ENCODE peak calls at places on chromosomes 1 and 21, in four cellular contexts. I is omental fat pad, H is activated T-helper 1 cell treated with Interleukin-2 at 50 U/mL for 16 hours, Y is HEK293T. D is an unnamed sample.

GRCh38 chr1:180507826-180508724 is 5.7 kb upstream of the ACBD6 start:
- DNase-seq in H (no peak), Y (no peak), I (no peak), D (no peak)

GRCh38 chr1:21325731-21326387 is 35.6 kb upstream of the ECE1 start:
- DNase-seq in H (no peak), Y (no peak), I (no peak), D (no peak)

GRCh38 chr1:55399385-55399784 is 184.2 kb upstream of the USP24 start:
- DNase-seq in H (no peak), I (no peak), Y (no peak), D (no peak)

GRCh38 chr1:162028726-162029125 is 5.1 kb upstream of the OLFML2B start:
- DNase-seq in H (no peak), I (no peak), Y (no peak), D (no peak)

GRCh38 chr1:244862354-244862698 is 2.0 kb downstream of the HNRNPU start:
- DNase-seq in Y (no peak), H (no peak), I (no peak), D (no peak)

GRCh38 chr21:42118901-42119300 is 47.8 kb downstream of the UMODL1 start:
- DNase-seq in I (no peak), H (no peak), Y (no peak), D (no peak)

GRCh38 chr1:35675773-35676172 is 34.4 kb upstream of the PSMB2 start:
- DNase-seq in I (no peak), H (no peak), Y (no peak), D (no peak)

GRCh38 chr1:185426761-185427698 is 110.0 kb upstream of the IVNS1ABP start:
- DNase-seq in I (no peak), H (no peak), Y (no peak), D (no peak)

GRCh38 chr1:214827883-214828282 is 224.9 kb downstream of the CENPF start:
- DNase-seq in H (no peak), I (no peak), Y (no peak), D (no peak)

GRCh38 chr1:172818841-172819527 is 160.1 kb downstream of the FASLG start:
- DNase-seq in I (no peak), H (no peak), Y (no peak), D (no peak)

GRCh38 chr1:11284784-11285183 is 11.8 kb downstream of the UBIAD1 start:
- DNase-seq in H (no peak), Y (no peak), I (no peak), D (no peak)

GRCh38 chr1:87045757-87046422 is 131.5 kb downstream of the HS2ST1 start:
- DNase-seq in Y (no peak), H (no peak), I (no peak), D (no peak)

GRCh38 chr1:226628624-226629155 is 80.1 kb downstream of the STUM start:
- DNase-seq in H (no peak), I (no peak), Y (no peak), D (no peak)

GRCh38 chr1:30476476-30476875 is 246.9 kb downstream of the MATN1 start:
- DNase-seq in I (no peak), H (no peak), Y (no peak), D (no peak)

GRCh38 chr1:179586107-179586823 is 5.4 kb upstream of the TDRD5 start:
- DNase-seq in Y (peak), I (no peak), H (no peak), D (peak)

GRCh38 chr21:31520506-31521163 is 138.9 kb upstream of the SOD1 start:
- DNase-seq in H (no peak), Y (no peak), I (no peak), D (no peak)

GRCh38 chr1:41712687-41713086 is 206.0 kb downstream of the HIVEP3 start:
- DNase-seq in Y (no peak), H (no peak), I (no peak), D (no peak)

GRCh38 chr1:224175615-224176014 is 7.4 kb upstream of the DEGS1 start:
- DNase-seq in I (no peak), Y (no peak), H (no peak), D (no peak)

GRCh38 chr1:34885405-34886247 is 26.1 kb upstream of the SMIM12 start:
- DNase-seq in Y (no peak), I (no peak), H (peak), D (peak)

GRCh38 chr1:26739251-26739914 is 43.6 kb downstream of the ARID1A start:
- DNase-seq in Y (no peak), H (no peak), I (no peak), D (no peak)

GRCh38 chr1:212700597-212700891 is 904 bp upstream of the BATF3 start:
- DNase-seq in I (no peak), H (no peak), Y (no peak), D (no peak)

GRCh38 chr1:105088166-105088565 is 1338.5 kb downstream of the AMY1C start:
- DNase-seq in Y (no peak), H (no peak), I (no peak), D (no peak)

GRCh38 chr1:9225411-9225785 is 9.2 kb upstream of the H6PD start:
- DNase-seq in Y (no peak), I (no peak), H (no peak), D (no peak)

GRCh38 chr21:39587376-39587775 is 25.4 kb upstream of the B3GALT5 start:
- DNase-seq in Y (no peak), H (no peak), I (no peak), D (no peak)

GRCh38 chr1:87028576-87028975 is 114.1 kb downstream of the HS2ST1 start:
- DNase-seq in I (no peak), H (no peak), Y (no peak), D (no peak)

GRCh38 chr1:223500560-223501425 is 107.6 kb downstream of the CCDC185 start:
- DNase-seq in Y (no peak), H (no peak), I (no peak), D (peak)

GRCh38 chr1:119279441-119280415 is 88.9 kb upstream of the HAO2 start:
- DNase-seq in Y (no peak), I (no peak), H (no peak), D (no peak)

GRCh38 chr1:100229681-100230443 is 19.8 kb downstream of the DBT start:
- DNase-seq in Y (no peak), I (no peak), H (no peak), D (no peak)

GRCh38 chr1:25797939-25798338 is 2.1 kb upstream of the SELENON start:
- DNase-seq in I (no peak), H (no peak), Y (peak), D (no peak)

GRCh38 chr1:85581802-85582686 is 1.5 kb downstream of the CCN1 start:
- DNase-seq in I (no peak), H (no peak), Y (peak), D (no peak)

GRCh38 chr1:47763456-47764171 is 233.6 kb downstream of the TRABD2B start:
- DNase-seq in Y (no peak), H (no peak), I (no peak), D (no peak)

GRCh38 chr1:20496241-20496661 is 10.2 kb upstream of the CAMK2N1 start:
- DNase-seq in I (no peak), Y (no peak), H (no peak), D (no peak)

GRCh38 chr1:93694833-93695232 is 13.2 kb upstream of the BCAR3 start:
- DNase-seq in Y (no peak), I (no peak), H (no peak), D (no peak)

GRCh38 chr1:204213668-204214662 is at the start of gene GOLT1A:
- DNase-seq in I (no peak), Y (no peak), H (peak), D (peak)

GRCh38 chr1:220877348-220878095 is 1.7 kb upstream of the HLX start:
- DNase-seq in Y (no peak), H (no peak), I (no peak), D (peak)

GRCh38 chr1:17768651-17769241 is 13.6 kb downstream of the ACTL8 start:
- DNase-seq in I (no peak), Y (no peak), H (no peak), D (peak)

GRCh38 chr21:29192999-29193563 is 62.6 kb downstream of the MAP3K7CL start:
- DNase-seq in H (no peak), Y (no peak), I (no peak), D (peak)

GRCh38 chr21:33403786-33404571 is 766 bp downstream of the IFNGR2 start:
- DNase-seq in H (no peak), I (no peak), Y (peak), D (no peak)

GRCh38 chr1:65363484-65363883 is 54.1 kb downstream of the DNAJC6 start:
- DNase-seq in I (no peak), Y (no peak), H (no peak), D (no peak)

GRCh38 chr1:40352126-40352525 is 21.4 kb upstream of the SMAP2 start:
- DNase-seq in H (no peak), I (no peak), Y (no peak), D (no peak)